ENCODE peak calls at places on chromosomes 3 and 15, in six cellular contexts. Y is HepG2, H is endothelial cell of umbilical vein, B is A549, T is GM12878, E is K562. N is an unnamed sample.
A peak's percentile ranks its signal among the peaks of the same experiment; 100 is the strongest.

GRCh38 chr15:90865702-90866101 is 2.7 kb upstream of the FURIN start:
- DNase-seq in B (no peak), Y (no peak), T (no peak), E (no peak), H (no peak), N (no peak)

GRCh38 chr3:196268270-196269163 is 19.0 kb downstream of the PCYT1A start:
- DNase-seq in T (no peak), E (no peak), H (no peak), B (peak; percentile 59), Y (no peak), N (no peak)

GRCh38 chr3:179473565-179473964 is 22.3 kb upstream of the GNB4 start:
- DNase-seq in B (no peak), E (no peak), T (no peak), H (peak; percentile 86), Y (no peak), N (no peak)

GRCh38 chr3:48428863-48429415 is 947 bp downstream of the PLXNB1 start:
- DNase-seq in E (peak; percentile 48), T (no peak), B (no peak), H (peak; percentile 41), Y (no peak), N (no peak)

GRCh38 chr3:97719156-97719821 is 45.3 kb upstream of the ARL6 start:
- DNase-seq in E (peak; percentile 30), B (peak; percentile 69), T (peak; percentile 11), Y (peak; percentile 50), H (peak; percentile 77), N (peak; percentile 70)

GRCh38 chr3:188021502-188022040 is 132.4 kb upstream of the LPP start:
- DNase-seq in B (no peak), T (no peak), Y (peak; percentile 85), H (peak; percentile 56), E (no peak), N (no peak)

GRCh38 chr3:116663161-116663885 is 46.3 kb upstream of the TUSC7 start:
- DNase-seq in B (no peak), Y (no peak), H (no peak), E (no peak), T (no peak), N (no peak)

GRCh38 chr15:75840659-75841058 is 2.6 kb upstream of the UBE2Q2 start:
- DNase-seq in H (peak; percentile 74), T (no peak), B (peak; percentile 71), Y (no peak), E (no peak), N (no peak)

GRCh38 chr3:69201658-69202057 is 79.3 kb upstream of the LMOD3 start:
- DNase-seq in Y (no peak), E (no peak), B (no peak), H (no peak), T (no peak), N (no peak)

GRCh38 chr15:99076555-99077308 is 28.1 kb upstream of the SYNM start:
- DNase-seq in E (peak; percentile 58), T (peak; percentile 74), B (peak; percentile 91), H (peak; percentile 73), Y (peak; percentile 67), N (peak; percentile 83)

GRCh38 chr3:25854635-25855034 is 64.7 kb downstream of the OXSM start:
- DNase-seq in E (no peak), H (no peak), Y (no peak), B (peak; percentile 48), T (no peak), N (no peak)

GRCh38 chr15:74208901-74209559 is 6.4 kb upstream of the STRA6 start:
- DNase-seq in H (no peak), E (peak; percentile 61), Y (peak; percentile 60), T (no peak), B (no peak), N (no peak)

GRCh38 chr15:80514071-80514780 is 110.0 kb downstream of the ARNT2 start:
- DNase-seq in B (no peak), Y (no peak), T (no peak), E (no peak), H (no peak), N (no peak)

GRCh38 chr15:98939311-98940080 is 68.1 kb downstream of the PGPEP1L start:
- DNase-seq in T (no peak), E (no peak), B (no peak), H (no peak), Y (no peak), N (no peak)

GRCh38 chr3:11919390-11919789 is 72.7 kb upstream of the TAMM41 start:
- DNase-seq in E (no peak), T (no peak), B (no peak), Y (no peak), H (no peak), N (no peak)

GRCh38 chr15:70149667-70150404 is 52.1 kb upstream of the TLE3 start:
- DNase-seq in B (peak; percentile 63), Y (no peak), H (no peak), E (peak; percentile 31), T (no peak), N (no peak)

GRCh38 chr15:50265620-50266019 is at the start of gene HDC:
- DNase-seq in E (no peak), T (no peak), H (no peak), Y (no peak), B (no peak), N (no peak)

GRCh38 chr3:137105277-137105977 is 147.6 kb downstream of the IL20RB start:
- DNase-seq in H (peak; percentile 74), E (peak; percentile 18), B (peak; percentile 43), Y (peak; percentile 41), T (peak; percentile 19), N (peak; percentile 75)

GRCh38 chr3:128922804-128923459 is 43.5 kb downstream of the ACAD9 start:
- DNase-seq in T (no peak), Y (no peak), E (no peak), B (no peak), H (no peak), N (peak; percentile 40)

GRCh38 chr15:68311859-68312557 is 34.5 kb downstream of the FEM1B start:
- DNase-seq in Y (no peak), H (no peak), E (no peak), B (no peak), T (no peak), N (no peak)

GRCh38 chr3:23324745-23325144 is 121.6 kb downstream of the UBE2E2 start:
- DNase-seq in B (no peak), E (no peak), T (peak; percentile 12), H (peak; percentile 77), Y (no peak), N (peak; percentile 26)

GRCh38 chr3:111493276-111493675 is 48.7 kb upstream of the CD96 start:
- DNase-seq in E (no peak), T (no peak), Y (no peak), H (no peak), B (no peak), N (no peak)

GRCh38 chr3:5192568-5193319 is 5.2 kb downstream of the EDEM1 start:
- DNase-seq in T (no peak), B (no peak), H (no peak), Y (no peak), E (no peak), N (peak; percentile 42)

DNA sequence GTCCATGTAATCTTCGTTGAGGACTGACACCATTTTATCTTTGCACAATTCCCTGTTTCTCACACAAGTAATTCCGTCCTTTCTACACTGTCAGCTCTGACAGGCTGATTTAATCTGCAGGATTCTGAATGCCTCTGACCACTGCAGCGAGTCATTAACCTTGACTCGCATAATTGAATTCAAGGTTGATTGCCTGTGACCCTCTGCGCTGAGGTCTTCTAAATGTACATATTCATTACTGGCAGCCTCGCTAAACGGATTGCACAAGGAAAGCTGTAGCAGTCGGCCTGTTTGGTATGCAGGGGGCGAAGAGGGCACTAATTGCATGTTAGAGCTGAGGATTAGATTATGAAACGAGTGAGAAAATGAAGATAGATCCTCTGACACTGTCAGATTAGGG is 147.7 kb downstream of the SHOX2 start:
- DNase-seq in E (no peak), T (no peak), H (no peak), Y (no peak), B (no peak), N (peak; percentile 4)
- TF ChIP-seq MYC in E (no peak), T (no peak), H (no peak), Y (no peak), B (no peak), N (no peak)

GRCh38 chr3:52915245-52915772 is 18.0 kb upstream of the STIMATE start:
- DNase-seq in Y (no peak), T (no peak), E (no peak), B (no peak), H (no peak), N (no peak)

GRCh38 chr3:52917044-52917443 is 19.7 kb upstream of the STIMATE start:
- DNase-seq in Y (no peak), B (no peak), E (no peak), H (no peak), T (no peak), N (no peak)

GRCh38 chr3:52910823-52911222 is 13.5 kb upstream of the STIMATE start:
- DNase-seq in B (no peak), H (no peak), T (no peak), E (no peak), Y (no peak), N (no peak)

GRCh38 chr3:52907497-52907896 is 10.1 kb upstream of the STIMATE start:
- DNase-seq in H (no peak), E (no peak), T (no peak), B (no peak), Y (no peak), N (no peak)

GRCh38 chr3:52912885-52913731 is 15.8 kb upstream of the STIMATE start:
- DNase-seq in H (no peak), Y (no peak), B (no peak), T (no peak), E (peak; percentile 35), N (no peak)
- TF ChIP-seq POLR2A in H (no peak), Y (no peak), B (no peak), T (no peak), E (no peak), N (no peak)

GRCh38 chr3:72444642-72445223 is 403.5 kb downstream of the SHQ1 start:
- DNase-seq in T (no peak), E (no peak), H (no peak), Y (no peak), B (no peak), N (peak; percentile 34)
- H3K4me3 ChIP-seq in T (peak overlapping the region; percentile 95), E (peak overlapping the region; percentile 69), H (no peak overlapping the region), Y (peak overlapping the region; percentile 93), B (no peak overlapping the region), N (peak overlapping the region; percentile 92)

DNA sequence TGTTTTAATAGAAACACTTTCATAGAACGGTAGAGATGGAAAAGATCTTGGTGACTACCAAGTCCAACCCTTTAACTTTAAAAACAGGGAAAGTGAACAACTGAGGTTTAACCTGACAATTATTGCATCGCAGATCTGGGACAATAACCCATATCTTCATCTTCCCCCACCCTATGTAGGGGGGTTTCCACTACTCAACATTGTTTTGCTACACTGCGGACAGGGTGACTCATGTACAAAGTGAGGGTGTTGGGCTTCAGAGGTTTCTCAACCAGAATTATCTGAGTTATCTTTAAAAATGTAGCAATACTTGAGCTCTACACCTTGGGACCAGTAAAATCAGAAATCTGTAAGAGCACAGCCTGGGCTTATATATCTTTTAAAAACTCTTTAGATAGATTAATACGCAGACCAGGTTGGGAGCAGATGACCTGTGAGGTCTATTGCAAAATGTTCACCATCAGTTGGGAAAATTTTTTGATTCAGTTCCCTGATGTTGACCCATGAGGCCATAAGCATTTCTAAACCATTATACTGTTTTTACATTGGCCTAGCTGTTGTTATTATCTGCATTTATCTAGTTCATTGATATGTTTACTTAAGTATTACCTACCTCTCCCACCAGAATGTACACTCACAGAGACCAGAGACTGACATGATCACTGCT is 103.6 kb upstream of the ICE2 start:
- DNase-seq in Y (peak; percentile 45), B (no peak), H (peak; percentile 49), E (no peak), T (no peak), N (no peak)
- TF ChIP-seq MYC in Y (no peak), B (no peak), H (no peak), E (no peak), T (no peak), N (no peak)